ENCODE peak calls at places on chromosome 16, in seven cellular contexts. R is kidney epithelial cell, V is B cell, Q is WTC11, B is neural crest cell, E is type B pancreatic cell, J is cardiac muscle cell. X is an unnamed sample.

GRCh38 chr16:15770512-15770911 is 86.3 kb downstream of the MYH11 start:
- DNase-seq in J (no peak), B (no peak), E (no peak), Q (no peak), V (no peak), R (no peak), X (no peak)

GRCh38 chr16:59878479-59878878 is 1144.4 kb upstream of the GOT2 start:
- DNase-seq in J (peak), R (no peak), B (no peak), V (no peak), Q (no peak), E (no peak), X (no peak)

GRCh38 chr16:65120811-65121721 is 797 bp downstream of the CDH11 start:
- DNase-seq in B (peak), J (peak), V (no peak), Q (peak), R (no peak), E (peak), X (peak)

GRCh38 chr16:67391424-67392300 is 1.6 kb downstream of the TPPP3 start:
- DNase-seq in J (no peak), B (no peak), V (no peak), Q (no peak), R (no peak), E (no peak), X (no peak)

GRCh38 chr16:84618428-84619102 is 687 bp upstream of the COTL1 start:
- DNase-seq in R (peak), B (peak), Q (peak), E (no peak), J (no peak), V (no peak), X (peak)

GRCh38 chr16:22318690-22319358 is 21.6 kb downstream of the POLR3E start:
- DNase-seq in V (peak), B (peak), Q (peak), J (no peak), R (no peak), E (peak), X (peak)

GRCh38 chr16:79918916-79919315 is 318.4 kb upstream of the MAF start:
- DNase-seq in R (no peak), V (no peak), B (no peak), Q (no peak), E (no peak), J (no peak), X (no peak)

GRCh38 chr16:81625544-81626152 is 153.4 kb upstream of the PLCG2 start:
- DNase-seq in E (no peak), B (no peak), Q (no peak), V (no peak), R (peak), J (no peak), X (no peak)

GRCh38 chr16:77723108-77723514 is 797 bp downstream of the NUDT7 start:
- DNase-seq in V (no peak), J (peak), E (no peak), Q (no peak), B (no peak), R (no peak), X (no peak)

GRCh38 chr16:81532491-81533174 is 88.0 kb downstream of the CMIP start:
- DNase-seq in V (no peak), E (no peak), B (no peak), R (peak), J (no peak), Q (no peak), X (no peak)

GRCh38 chr16:7853197-7853596 is 520.6 kb downstream of the RBFOX1 start:
- DNase-seq in Q (no peak), J (no peak), R (no peak), V (no peak), E (no peak), B (no peak), X (no peak)
- TF ChIP-seq CTCF in Q (no peak), J (no peak), R (no peak), V (no peak), E (no peak), B (no peak), X (no peak)

GRCh38 chr16:56953006-56953405 is 8.7 kb upstream of the CETP start:
- DNase-seq in V (no peak), R (no peak), J (no peak), B (no peak), E (no peak), Q (no peak), X (no peak)
- TF ChIP-seq CTCF in V (no peak), R (no peak), J (no peak), B (no peak), E (no peak), Q (no peak), X (no peak)

DNA sequence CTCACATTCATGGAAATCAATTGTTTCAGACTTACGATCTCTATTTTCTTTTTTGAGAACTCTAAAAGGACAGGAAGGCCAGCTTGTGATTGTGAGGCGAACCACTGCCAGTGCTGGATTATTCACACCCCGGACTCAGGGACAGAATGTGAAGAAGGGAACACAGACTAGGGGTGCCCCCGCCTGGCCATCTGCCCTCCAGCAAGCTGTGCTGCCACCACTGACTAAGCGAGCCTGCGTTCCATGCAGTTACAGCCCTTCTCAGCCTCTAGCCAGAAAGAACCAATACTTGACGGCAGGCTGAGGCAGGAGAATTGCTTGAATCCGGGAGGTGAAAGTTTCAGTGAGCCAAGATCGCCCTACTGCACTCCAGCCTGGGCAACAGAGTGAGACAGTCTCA is 2.8 kb downstream of the HAGH start:
- DNase-seq in Q (peak), B (no peak), J (peak), R (no peak), V (no peak), E (no peak), X (no peak)
- TF ChIP-seq CTCF in Q (no peak), B (no peak), J (peak), R (peak), V (no peak), E (peak), X (peak)

DNA sequence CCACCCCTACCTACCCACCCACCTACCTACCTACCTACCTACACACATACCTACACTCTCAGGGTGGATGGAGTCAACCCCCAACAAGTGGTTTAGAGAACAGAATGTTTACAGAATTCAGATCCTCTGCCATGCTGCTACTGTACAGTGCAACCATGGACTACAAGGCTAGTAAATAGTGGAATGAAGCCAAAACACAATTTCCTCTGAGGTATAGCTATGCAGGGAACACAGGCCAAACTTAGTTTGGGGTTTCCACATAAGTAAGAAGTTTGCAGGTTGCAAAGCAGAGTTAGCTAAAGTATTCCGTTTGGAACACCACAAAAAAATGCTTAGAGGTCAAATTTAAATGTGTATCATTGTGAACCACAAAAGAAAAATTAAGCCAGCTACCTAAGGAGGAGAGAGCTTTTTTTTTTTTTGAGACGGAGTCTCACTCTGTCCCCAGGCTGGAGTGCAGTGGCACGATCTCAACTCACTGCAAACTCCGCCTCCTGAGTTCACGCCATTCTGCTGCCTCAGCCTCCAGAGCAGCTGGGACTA is 2.7 kb upstream of the AP1G1 start:
- DNase-seq in E (no peak), J (no peak), R (no peak), Q (no peak), B (no peak), V (no peak), X (no peak)
- TF ChIP-seq CTCF in E (no peak), J (no peak), R (no peak), Q (no peak), B (no peak), V (no peak), X (no peak)